ENCODE peak calls at places on chromosome 11, in four cellular contexts. P is neural progenitor cell, E is WERI-Rb-1, B is IMR-90. Z is an unnamed sample.

GRCh38 chr11:88100161-88100560 is 75.1 kb downstream of the RAB38 start:
- DNase-seq in B (no peak), P (no peak), E (no peak), Z (no peak)

GRCh38 chr11:73384871-73385692 is 8.9 kb downstream of the RELT start:
- DNase-seq in B (no peak), E (no peak), P (no peak), Z (no peak)

GRCh38 chr11:15819679-15820286 is 536.6 kb downstream of the SOX6 start:
- DNase-seq in P (peak; percentile 74), E (peak; percentile 62), B (peak; percentile 19), Z (peak; percentile 42)

GRCh38 chr11:60183595-60184201 is 815 bp upstream of the MS4A6A start:
- DNase-seq in B (no peak), P (peak; percentile 14), E (no peak), Z (no peak)

GRCh38 chr11:7437706-7438105 is 47.6 kb upstream of the OLFML1 start:
- DNase-seq in B (no peak), P (no peak), E (no peak), Z (no peak)

GRCh38 chr11:133711545-133711944 is 133.8 kb downstream of the SPATA19 start:
- DNase-seq in P (no peak), E (no peak), B (no peak), Z (no peak)

GRCh38 chr11:75112200-75112599 is 15.5 kb upstream of the OR2AT4 start:
- DNase-seq in E (no peak), P (no peak), B (no peak), Z (no peak)

GRCh38 chr11:8233691-8234424 is 29.8 kb downstream of the LMO1 start:
- DNase-seq in E (peak; percentile 86), P (no peak), B (peak; percentile 27), Z (no peak)

GRCh38 chr11:88246680-88247079 is 71.4 kb upstream of the RAB38 start:
- DNase-seq in P (no peak), E (no peak), B (peak; percentile 86), Z (no peak)

GRCh38 chr11:72144807-72145565 is 9.5 kb downstream of the FOLR3 start:
- DNase-seq in P (no peak), E (no peak), B (peak; percentile 87), Z (no peak)

GRCh38 chr11:130832571-130833432 is 83.5 kb downstream of the SNX19 start:
- DNase-seq in B (peak; percentile 53), P (no peak), E (no peak), Z (no peak)

GRCh38 chr11:95692526-95693270 is 96.9 kb downstream of the FAM76B start:
- DNase-seq in B (peak; percentile 55), E (no peak), P (no peak), Z (no peak)

GRCh38 chr11:132177106-132177505 is 806.7 kb downstream of the NTM start:
- DNase-seq in B (peak; percentile 70), E (no peak), P (peak; percentile 67), Z (no peak)

GRCh38 chr11:26847459-26847858 is 125.6 kb upstream of the SLC5A12 start:
- DNase-seq in B (no peak), E (no peak), P (no peak), Z (no peak)

GRCh38 chr11:59943996-59944395 is 5.8 kb downstream of the OOSP1 start:
- DNase-seq in B (no peak), P (no peak), E (no peak), Z (no peak)

GRCh38 chr11:8262552-8263108 is 1.0 kb downstream of the LMO1 start:
- DNase-seq in B (peak; percentile 55), P (peak; percentile 92), E (peak; percentile 35), Z (peak; percentile 91)

GRCh38 chr11:117210620-117211019 is 11.4 kb downstream of the TAGLN start:
- DNase-seq in E (no peak), P (no peak), B (no peak), Z (no peak)

GRCh38 chr11:36449566-36450390 is 60.3 kb downstream of the TRAF6 start:
- DNase-seq in E (no peak), B (no peak), P (no peak), Z (no peak)

GRCh38 chr11:19727246-19727645 is 14.6 kb downstream of the NAV2 start:
- DNase-seq in P (no peak), E (no peak), B (peak; percentile 80), Z (no peak)

GRCh38 chr11:66218026-66218425 is 50.4 kb upstream of the RAB1B start:
- DNase-seq in E (no peak), P (no peak), B (no peak), Z (no peak)

GRCh38 chr11:59555601-59556114 is 44.3 kb downstream of the OR4D9 start:
- DNase-seq in B (no peak), P (no peak), E (no peak), Z (no peak)

GRCh38 chr11:83815736-83816135 is 529.6 kb upstream of the CCDC90B start:
- DNase-seq in B (peak; percentile 23), P (no peak), E (no peak), Z (no peak)

DNA sequence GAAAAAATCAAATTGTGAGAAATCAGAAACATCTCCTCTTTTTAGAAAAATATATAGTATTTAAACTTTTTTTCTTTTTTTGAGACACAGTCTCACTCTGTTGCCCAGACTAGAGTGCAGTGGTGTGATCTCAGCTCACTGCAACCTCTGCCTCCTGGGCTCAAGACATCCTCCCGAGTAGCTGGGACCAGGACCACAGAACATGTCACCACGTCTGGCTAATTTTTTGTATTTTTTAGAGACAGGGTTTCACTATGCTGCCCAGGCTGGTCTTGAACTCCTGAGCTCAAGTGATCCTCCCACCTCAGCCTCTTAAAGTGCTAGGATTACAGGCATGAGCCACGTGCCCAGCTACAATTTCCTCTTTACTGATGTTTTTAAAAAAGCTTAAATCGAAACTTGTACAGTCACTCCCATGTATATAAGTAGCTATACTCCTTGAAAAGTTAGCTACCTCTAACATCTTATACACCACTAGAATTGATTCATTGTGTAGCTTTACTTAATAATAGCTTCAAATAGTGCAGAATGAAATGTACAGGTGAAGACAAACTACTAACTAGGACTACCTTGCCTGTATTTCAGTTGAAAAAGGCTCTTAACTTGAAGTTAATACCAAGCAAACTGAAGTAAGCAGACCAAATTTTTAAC is 10.3 kb downstream of the EIF4G2 start:
- DNase-seq in E (no peak), P (no peak), B (no peak), Z (no peak)
- H3K4me3 ChIP-seq in E (no peak overlapping the region), P (no peak overlapping the region), B (no peak overlapping the region), Z (no peak overlapping the region)

GRCh38 chr11:35420371-35420770 is 1.0 kb upstream of the SLC1A2 start:
- DNase-seq in E (peak; percentile 21), P (peak; percentile 35), B (no peak), Z (peak; percentile 41)
- H3K27me3 ChIP-seq in E (no peaks in the 10 kb centered on the region), P (peaks cover 98% of the 10 kb centered on the region), B (peaks cover 24% of the 10 kb centered on the region), Z (peaks cover 70% of the 10 kb centered on the region)

DNA sequence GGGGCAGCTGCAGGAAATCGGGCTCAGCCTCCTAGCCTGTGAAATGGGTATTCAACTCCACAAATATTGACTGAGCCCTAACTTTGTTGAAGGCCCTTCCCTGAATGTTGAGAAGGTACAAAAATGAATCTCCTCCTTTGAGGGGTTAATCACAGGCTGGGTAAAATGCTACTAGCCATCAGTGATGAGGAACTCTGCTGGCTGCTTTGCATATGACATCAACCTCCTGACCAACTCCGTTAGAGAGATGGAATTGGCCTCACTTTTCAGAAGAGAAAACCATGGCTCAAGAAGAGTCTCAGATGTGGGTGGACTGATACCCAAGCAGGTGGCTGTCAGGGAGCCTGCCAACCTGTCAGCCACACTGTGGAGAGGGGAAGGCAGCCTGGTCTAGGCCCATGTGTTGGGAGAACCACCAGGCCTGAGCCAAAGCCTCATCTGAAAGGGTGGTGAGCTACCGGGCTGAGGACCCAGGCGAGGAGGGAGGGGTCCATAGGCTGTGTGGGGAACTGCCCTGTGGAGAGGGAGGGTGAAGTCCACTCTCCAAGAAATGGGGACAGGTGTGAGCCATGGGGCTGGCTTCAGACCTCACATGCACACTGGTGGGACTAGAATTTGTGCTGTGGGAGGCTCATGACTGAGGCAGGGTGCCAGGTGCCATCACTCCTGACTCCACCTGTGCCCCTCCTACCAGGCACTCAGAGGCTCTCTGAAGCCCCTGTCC is 11.8 kb downstream of the CDCA5 start:
- DNase-seq in E (no peak), P (no peak), B (no peak), Z (peak; percentile 29)
- H3K4me3 ChIP-seq in E (no peak overlapping the region), P (no peak overlapping the region), B (no peak overlapping the region), Z (no peak overlapping the region)

GRCh38 chr11:125141178-125141577 is 23.4 kb upstream of the PKNOX2 start:
- DNase-seq in E (no peak), P (peak; percentile 18), B (no peak), Z (peak; percentile 51)
- H3K27me3 ChIP-seq in E (no peaks in the 10 kb centered on the region), P (no peaks in the 10 kb centered on the region), B (peaks cover 13% of the 10 kb centered on the region), Z (peaks cover 51% of the 10 kb centered on the region)

DNA sequence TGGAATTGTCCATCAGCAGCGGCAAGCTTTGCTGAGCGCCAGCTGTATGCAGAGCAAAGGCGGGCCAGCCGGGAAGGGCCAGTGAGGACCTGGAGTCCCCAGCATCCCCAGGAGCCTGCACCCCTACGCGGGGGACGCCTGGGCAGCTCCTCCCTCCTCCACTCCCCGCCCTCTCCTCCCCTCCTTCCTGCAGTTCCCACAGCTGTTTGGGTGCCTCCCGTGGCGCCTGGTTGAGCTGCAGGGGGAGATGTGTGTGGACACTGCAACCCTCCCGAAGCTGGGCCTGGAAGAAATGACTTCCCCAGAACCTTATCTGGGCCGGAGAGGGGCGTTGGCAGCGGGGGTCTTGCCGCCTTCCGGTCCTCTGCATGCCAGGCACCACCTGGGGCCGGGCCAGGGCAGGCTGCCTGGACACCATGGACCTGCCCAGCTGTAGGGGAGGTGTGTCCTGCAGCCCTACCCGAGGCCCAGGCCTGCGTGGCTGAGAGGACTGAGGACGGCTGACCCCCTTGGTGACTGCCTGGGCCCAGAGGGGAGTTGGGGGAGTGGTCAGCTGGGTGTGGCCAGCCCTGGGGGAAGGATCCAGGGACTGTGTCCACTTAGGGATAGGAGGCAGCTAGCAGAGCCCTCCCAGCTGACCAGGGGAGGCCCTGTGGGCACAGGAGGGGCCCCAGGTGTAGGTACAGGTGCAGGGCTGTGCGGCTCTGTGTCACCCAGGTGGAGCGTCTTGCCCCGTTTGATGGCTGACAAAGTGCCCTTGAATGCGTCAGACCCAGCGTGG is 16.8 kb upstream of the MUC6 start:
- DNase-seq in P (no peak), E (peak; percentile 31), B (no peak), Z (peak; percentile 67)
- H3K4me3 ChIP-seq in P (no peak overlapping the region), E (no peak overlapping the region), B (no peak overlapping the region), Z (no peak overlapping the region)

GRCh38 chr11:32018672-32019071 is 72.2 kb upstream of the RCN1 start:
- DNase-seq in E (no peak), B (no peak), P (no peak), Z (no peak)
- H3K27me3 ChIP-seq in E (peaks cover 8% of the 10 kb centered on the region), B (peaks cover 34% of the 10 kb centered on the region), P (no peaks in the 10 kb centered on the region), Z (no peaks in the 10 kb centered on the region)

GRCh38 chr11:126319374-126319740 is 15.5 kb downstream of the DCPS start:
- DNase-seq in P (no peak), B (no peak), E (no peak), Z (peak; percentile 3)

GRCh38 chr11:126313826-126314225 is 10.0 kb downstream of the DCPS start:
- DNase-seq in P (no peak), B (no peak), E (no peak), Z (no peak)

GRCh38 chr11:126322996-126323395 is 19.1 kb downstream of the DCPS start:
- DNase-seq in E (no peak), B (no peak), P (no peak), Z (no peak)

GRCh38 chr11:126317681-126318641 is 14.1 kb downstream of the DCPS start:
- DNase-seq in B (peak; percentile 83), P (no peak), E (no peak), Z (no peak)

GRCh38 chr11:126318642-126319373 is 14.9 kb downstream of the DCPS start:
- DNase-seq in E (peak; percentile 36), B (peak; percentile 97), P (no peak), Z (no peak)
- H3K4me3 ChIP-seq in E (no peak overlapping the region), B (no peak overlapping the region), P (no peak overlapping the region), Z (no peak overlapping the region)

Z was measured in H7.